ENCODE peak calls at places on chromosomes 12 and 14, in eight cellular contexts. D is HTR-8/SVneo; C is COR-L47; T is HFF-Myc; K is renal cortical epithelial cell; H is CD8-positive, alpha-beta T cell; W is mammary epithelial cell; G is lower leg skin. V is an unnamed sample.

GRCh38 chr12:117143008-117143532 is 43.9 kb upstream of the TESC start:
- DNase-seq in H (no peak), K (peak), T (no peak), G (no peak), D (peak), C (peak), W (no peak), V (no peak)

GRCh38 chr14:106844608-106845285 is 1318.4 kb downstream of the TMEM121 start:
- DNase-seq in H (peak), G (peak), T (no peak), C (no peak), W (peak), K (no peak), D (no peak), V (peak)

GRCh38 chr12:41277019-41277770 is 89.1 kb downstream of the PDZRN4 start:
- DNase-seq in D (peak), G (no peak), C (peak), W (peak), T (peak), H (no peak), K (peak), V (peak)

GRCh38 chr12:101608301-101609133 is 13.7 kb downstream of the MYBPC1 start:
- DNase-seq in D (no peak), K (no peak), C (peak), H (no peak), W (no peak), G (peak), T (no peak), V (no peak)

GRCh38 chr12:89414851-89415250 is 62.5 kb upstream of the DUSP6 start:
- DNase-seq in G (no peak), C (no peak), K (peak), T (no peak), W (peak), D (no peak), H (no peak), V (no peak)

GRCh38 chr14:74875941-74876913 is at the start of gene PROX2:
- DNase-seq in T (no peak), W (no peak), K (no peak), C (no peak), D (no peak), G (no peak), H (peak), V (peak)

GRCh38 chr12:3746758-3747157 is 6.2 kb downstream of the CRACR2A start:
- DNase-seq in D (no peak), C (no peak), W (no peak), H (no peak), K (no peak), G (no peak), T (no peak), V (no peak)

GRCh38 chr12:113098428-113099028 is 37.0 kb downstream of the RASAL1 start:
- DNase-seq in C (peak), G (peak), H (peak), K (peak), T (peak), W (peak), D (peak), V (peak)

GRCh38 chr14:54929556-54929955 is 26.9 kb upstream of the GCH1 start:
- DNase-seq in G (no peak), H (no peak), K (no peak), D (no peak), W (no peak), T (no peak), C (no peak), V (no peak)

GRCh38 chr12:65093571-65093970 is 27.5 kb downstream of the WIF1 start:
- DNase-seq in C (no peak), K (no peak), D (no peak), W (no peak), H (no peak), T (no peak), G (no peak), V (no peak)